ENCODE peak calls at places on chromosomes 16 and 17, in seven cellular contexts. One of them, this sample, is unnamed.

GRCh38 chr16:376817-377418 is 4.9 kb downstream of the PGAP6 start:
- DNase-seq in stimulated activated CD4-positive, alpha-beta T cell treated with anti-CD3 and anti-CD28 coated beads, Interleukin-2, amount 100 ng/mL, for 24 hours: no peak
- DNase-seq in T-cell: no peak
- DNase-seq in skeletal muscle cell: no peak
- DNase-seq in NT2/D1: no peak
- DNase-seq in colonic mucosa: no peak
- DNase-seq in NCI-H2081: no peak
- DNase-seq in this sample: no peak

GRCh38 chr16:3520398-3520797 is 19.6 kb downstream of the CLUAP1 start:
- DNase-seq in skeletal muscle cell: peak; percentile 38
- DNase-seq in NT2/D1: no peak
- DNase-seq in T-cell: no peak
- DNase-seq in colonic mucosa: no peak
- DNase-seq in NCI-H2081: no peak
- DNase-seq in stimulated activated CD4-positive, alpha-beta T cell treated with anti-CD3 and anti-CD28 coated beads, Interleukin-2, amount 100 ng/mL, for 24 hours: no peak
- DNase-seq in this sample: no peak

GRCh38 chr16:57906385-57907316 is 64.3 kb downstream of the CNGB1 start:
- DNase-seq in NT2/D1: no peak
- DNase-seq in T-cell: no peak
- DNase-seq in stimulated activated CD4-positive, alpha-beta T cell treated with anti-CD3 and anti-CD28 coated beads, Interleukin-2, amount 100 ng/mL, for 24 hours: peak; percentile 33
- DNase-seq in NCI-H2081: no peak
- DNase-seq in skeletal muscle cell: no peak
- DNase-seq in colonic mucosa: no peak
- DNase-seq in this sample: no peak

GRCh38 chr16:84541999-84542876 is 37.8 kb upstream of the MEAK7 start:
- DNase-seq in colonic mucosa: no peak
- DNase-seq in T-cell: no peak
- DNase-seq in NCI-H2081: no peak
- DNase-seq in stimulated activated CD4-positive, alpha-beta T cell treated with anti-CD3 and anti-CD28 coated beads, Interleukin-2, amount 100 ng/mL, for 24 hours: no peak
- DNase-seq in skeletal muscle cell: peak; percentile 26
- DNase-seq in NT2/D1: no peak
- DNase-seq in this sample: no peak

GRCh38 chr17:51398128-51398525 is 137.8 kb downstream of the UTP18 start:
- DNase-seq in skeletal muscle cell: no peak
- DNase-seq in T-cell: no peak
- DNase-seq in NCI-H2081: no peak
- DNase-seq in colonic mucosa: no peak
- DNase-seq in NT2/D1: no peak
- DNase-seq in stimulated activated CD4-positive, alpha-beta T cell treated with anti-CD3 and anti-CD28 coated beads, Interleukin-2, amount 100 ng/mL, for 24 hours: no peak
- DNase-seq in this sample: no peak

GRCh38 chr17:14227052-14227451 is 9.6 kb downstream of the CDRT15 start:
- DNase-seq in skeletal muscle cell: no peak
- DNase-seq in stimulated activated CD4-positive, alpha-beta T cell treated with anti-CD3 and anti-CD28 coated beads, Interleukin-2, amount 100 ng/mL, for 24 hours: no peak
- DNase-seq in NCI-H2081: no peak
- DNase-seq in T-cell: no peak
- DNase-seq in NT2/D1: no peak
- DNase-seq in colonic mucosa: no peak
- DNase-seq in this sample: no peak

GRCh38 chr16:2963611-2964415 is at the start of gene KREMEN2:
- DNase-seq in NCI-H2081: peak; percentile 46
- DNase-seq in colonic mucosa: peak; percentile 23
- DNase-seq in T-cell: no peak
- DNase-seq in skeletal muscle cell: no peak
- DNase-seq in stimulated activated CD4-positive, alpha-beta T cell treated with anti-CD3 and anti-CD28 coated beads, Interleukin-2, amount 100 ng/mL, for 24 hours: peak; percentile 61
- DNase-seq in NT2/D1: no peak
- DNase-seq in this sample: peak; percentile 21

GRCh38 chr16:15643453-15644305 is 725 bp upstream of the MARF1 start:
- DNase-seq in T-cell: no peak
- DNase-seq in colonic mucosa: peak; percentile 39
- DNase-seq in stimulated activated CD4-positive, alpha-beta T cell treated with anti-CD3 and anti-CD28 coated beads, Interleukin-2, amount 100 ng/mL, for 24 hours: peak; percentile 24
- DNase-seq in NT2/D1: no peak
- DNase-seq in NCI-H2081: peak; percentile 71
- DNase-seq in skeletal muscle cell: no peak
- DNase-seq in this sample: peak; percentile 14

GRCh38 chr16:86809458-86809955 is 231.2 kb downstream of the FOXL1 start:
- DNase-seq in T-cell: no peak
- DNase-seq in stimulated activated CD4-positive, alpha-beta T cell treated with anti-CD3 and anti-CD28 coated beads, Interleukin-2, amount 100 ng/mL, for 24 hours: no peak
- DNase-seq in NT2/D1: no peak
- DNase-seq in colonic mucosa: no peak
- DNase-seq in skeletal muscle cell: peak; percentile 81
- DNase-seq in NCI-H2081: no peak
- DNase-seq in this sample: no peak

GRCh38 chr16:77297996-77298637 is 98.9 kb downstream of the SYCE1L start:
- DNase-seq in NCI-H2081: no peak
- DNase-seq in colonic mucosa: no peak
- DNase-seq in NT2/D1: no peak
- DNase-seq in stimulated activated CD4-positive, alpha-beta T cell treated with anti-CD3 and anti-CD28 coated beads, Interleukin-2, amount 100 ng/mL, for 24 hours: no peak
- DNase-seq in skeletal muscle cell: no peak
- DNase-seq in T-cell: no peak
- DNase-seq in this sample: no peak

GRCh38 chr17:82217120-82217529 is 4.5 kb upstream of the CCDC57 start:
- DNase-seq in skeletal muscle cell: no peak
- DNase-seq in colonic mucosa: no peak
- DNase-seq in NT2/D1: no peak
- DNase-seq in T-cell: no peak
- DNase-seq in NCI-H2081: no peak
- DNase-seq in stimulated activated CD4-positive, alpha-beta T cell treated with anti-CD3 and anti-CD28 coated beads, Interleukin-2, amount 100 ng/mL, for 24 hours: no peak
- DNase-seq in this sample: peak; percentile 47

GRCh38 chr17:38797091-38797490 is 2.3 kb downstream of the PIP4K2B start:
- DNase-seq in NT2/D1: no peak
- DNase-seq in skeletal muscle cell: peak; percentile 25
- DNase-seq in T-cell: no peak
- DNase-seq in stimulated activated CD4-positive, alpha-beta T cell treated with anti-CD3 and anti-CD28 coated beads, Interleukin-2, amount 100 ng/mL, for 24 hours: no peak
- DNase-seq in NCI-H2081: no peak
- DNase-seq in colonic mucosa: no peak
- DNase-seq in this sample: no peak

GRCh38 chr16:1052791-1053521 is 19.6 kb upstream of the SSTR5 start:
- DNase-seq in NCI-H2081: no peak
- DNase-seq in skeletal muscle cell: peak; percentile 42
- DNase-seq in colonic mucosa: no peak
- DNase-seq in NT2/D1: no peak
- DNase-seq in T-cell: no peak
- DNase-seq in stimulated activated CD4-positive, alpha-beta T cell treated with anti-CD3 and anti-CD28 coated beads, Interleukin-2, amount 100 ng/mL, for 24 hours: no peak
- DNase-seq in this sample: no peak

GRCh38 chr17:77873518-77874302 is 84.8 kb upstream of the TNRC6C start:
- DNase-seq in stimulated activated CD4-positive, alpha-beta T cell treated with anti-CD3 and anti-CD28 coated beads, Interleukin-2, amount 100 ng/mL, for 24 hours: no peak
- DNase-seq in colonic mucosa: no peak
- DNase-seq in T-cell: no peak
- DNase-seq in skeletal muscle cell: no peak
- DNase-seq in NCI-H2081: no peak
- DNase-seq in NT2/D1: no peak
- DNase-seq in this sample: no peak

GRCh38 chr17:64099543-64099942 is 30.4 kb downstream of the ERN1 start:
- DNase-seq in NCI-H2081: no peak
- DNase-seq in skeletal muscle cell: no peak
- DNase-seq in T-cell: no peak
- DNase-seq in colonic mucosa: no peak
- DNase-seq in stimulated activated CD4-positive, alpha-beta T cell treated with anti-CD3 and anti-CD28 coated beads, Interleukin-2, amount 100 ng/mL, for 24 hours: no peak
- DNase-seq in NT2/D1: no peak
- DNase-seq in this sample: no peak

GRCh38 chr17:57861000-57861736 is 11.3 kb upstream of the MRPS23 start:
- DNase-seq in NCI-H2081: peak; percentile 66
- DNase-seq in skeletal muscle cell: no peak
- DNase-seq in colonic mucosa: peak; percentile 86
- DNase-seq in stimulated activated CD4-positive, alpha-beta T cell treated with anti-CD3 and anti-CD28 coated beads, Interleukin-2, amount 100 ng/mL, for 24 hours: peak; percentile 45
- DNase-seq in T-cell: no peak
- DNase-seq in NT2/D1: no peak
- DNase-seq in this sample: peak; percentile 76

GRCh38 chr16:57544129-57544653 is 1.7 kb downstream of the ADGRG5 start:
- DNase-seq in stimulated activated CD4-positive, alpha-beta T cell treated with anti-CD3 and anti-CD28 coated beads, Interleukin-2, amount 100 ng/mL, for 24 hours: no peak
- DNase-seq in NT2/D1: no peak
- DNase-seq in T-cell: no peak
- DNase-seq in skeletal muscle cell: no peak
- DNase-seq in colonic mucosa: peak; percentile 20
- DNase-seq in NCI-H2081: no peak
- DNase-seq in this sample: peak; percentile 57

GRCh38 chr17:12089809-12090384 is 69.2 kb downstream of the MAP2K4 start:
- DNase-seq in stimulated activated CD4-positive, alpha-beta T cell treated with anti-CD3 and anti-CD28 coated beads, Interleukin-2, amount 100 ng/mL, for 24 hours: no peak
- DNase-seq in T-cell: no peak
- DNase-seq in skeletal muscle cell: peak; percentile 56
- DNase-seq in NT2/D1: no peak
- DNase-seq in colonic mucosa: no peak
- DNase-seq in NCI-H2081: peak; percentile 3
- DNase-seq in this sample: no peak

GRCh38 chr17:56031636-56032035 is 121.6 kb upstream of the ANKFN1 start:
- DNase-seq in NT2/D1: no peak
- DNase-seq in NCI-H2081: no peak
- DNase-seq in skeletal muscle cell: no peak
- DNase-seq in T-cell: no peak
- DNase-seq in stimulated activated CD4-positive, alpha-beta T cell treated with anti-CD3 and anti-CD28 coated beads, Interleukin-2, amount 100 ng/mL, for 24 hours: no peak
- DNase-seq in colonic mucosa: no peak
- DNase-seq in this sample: no peak

GRCh38 chr17:83062011-83062817 is 17.2 kb upstream of the METRNL start:
- DNase-seq in T-cell: no peak
- DNase-seq in NT2/D1: no peak
- DNase-seq in NCI-H2081: no peak
- DNase-seq in stimulated activated CD4-positive, alpha-beta T cell treated with anti-CD3 and anti-CD28 coated beads, Interleukin-2, amount 100 ng/mL, for 24 hours: no peak
- DNase-seq in colonic mucosa: no peak
- DNase-seq in skeletal muscle cell: no peak
- DNase-seq in this sample: no peak

GRCh38 chr16:55480228-55480655 is 1.2 kb downstream of the MMP2 start:
- DNase-seq in NCI-H2081: no peak
- DNase-seq in skeletal muscle cell: peak; percentile 83
- DNase-seq in colonic mucosa: peak; percentile 68
- DNase-seq in stimulated activated CD4-positive, alpha-beta T cell treated with anti-CD3 and anti-CD28 coated beads, Interleukin-2, amount 100 ng/mL, for 24 hours: no peak
- DNase-seq in NT2/D1: no peak
- DNase-seq in T-cell: no peak
- DNase-seq in this sample: peak; percentile 71

GRCh38 chr16:2022723-2023097 is 3.1 kb downstream of the NPW start:
- DNase-seq in NT2/D1: peak; percentile 36
- DNase-seq in T-cell: no peak
- DNase-seq in stimulated activated CD4-positive, alpha-beta T cell treated with anti-CD3 and anti-CD28 coated beads, Interleukin-2, amount 100 ng/mL, for 24 hours: peak; percentile 44
- DNase-seq in NCI-H2081: no peak
- DNase-seq in skeletal muscle cell: no peak
- DNase-seq in colonic mucosa: no peak
- DNase-seq in this sample: no peak

GRCh38 chr17:42380935-42381334 is 7.3 kb downstream of the STAT3 start:
- DNase-seq in skeletal muscle cell: no peak
- DNase-seq in colonic mucosa: no peak
- DNase-seq in stimulated activated CD4-positive, alpha-beta T cell treated with anti-CD3 and anti-CD28 coated beads, Interleukin-2, amount 100 ng/mL, for 24 hours: no peak
- DNase-seq in T-cell: no peak
- DNase-seq in NT2/D1: no peak
- DNase-seq in NCI-H2081: no peak
- DNase-seq in this sample: no peak

GRCh38 chr17:60223456-60223855 is 73.7 kb downstream of the CA4 start:
- DNase-seq in NCI-H2081: no peak
- DNase-seq in colonic mucosa: no peak
- DNase-seq in T-cell: no peak
- DNase-seq in NT2/D1: no peak
- DNase-seq in skeletal muscle cell: no peak
- DNase-seq in stimulated activated CD4-positive, alpha-beta T cell treated with anti-CD3 and anti-CD28 coated beads, Interleukin-2, amount 100 ng/mL, for 24 hours: no peak
- DNase-seq in this sample: no peak

GRCh38 chr17:18087610-18088491 is at the start of gene DRG2:
- DNase-seq in skeletal muscle cell: peak; percentile 68
- DNase-seq in T-cell: peak; percentile 79
- DNase-seq in colonic mucosa: peak; percentile 92
- DNase-seq in stimulated activated CD4-positive, alpha-beta T cell treated with anti-CD3 and anti-CD28 coated beads, Interleukin-2, amount 100 ng/mL, for 24 hours: peak; percentile 93
- DNase-seq in NT2/D1: peak; percentile 80
- DNase-seq in NCI-H2081: peak; percentile 85
- DNase-seq in this sample: peak; percentile 94

GRCh38 chr16:79155904-79156303 is 444.6 kb downstream of the MAF start:
- DNase-seq in NCI-H2081: no peak
- DNase-seq in T-cell: no peak
- DNase-seq in skeletal muscle cell: no peak
- DNase-seq in stimulated activated CD4-positive, alpha-beta T cell treated with anti-CD3 and anti-CD28 coated beads, Interleukin-2, amount 100 ng/mL, for 24 hours: no peak
- DNase-seq in NT2/D1: no peak
- DNase-seq in colonic mucosa: no peak
- DNase-seq in this sample: no peak

GRCh38 chr17:66494023-66494803 is 191.8 kb downstream of the PRKCA start:
- DNase-seq in stimulated activated CD4-positive, alpha-beta T cell treated with anti-CD3 and anti-CD28 coated beads, Interleukin-2, amount 100 ng/mL, for 24 hours: no peak
- DNase-seq in NT2/D1: peak; percentile 20
- DNase-seq in T-cell: no peak
- DNase-seq in colonic mucosa: no peak
- DNase-seq in NCI-H2081: no peak
- DNase-seq in skeletal muscle cell: peak; percentile 88
- DNase-seq in this sample: no peak

GRCh38 chr17:6577686-6578263 is 21.4 kb upstream of the PITPNM3 start:
- DNase-seq in stimulated activated CD4-positive, alpha-beta T cell treated with anti-CD3 and anti-CD28 coated beads, Interleukin-2, amount 100 ng/mL, for 24 hours: no peak
- DNase-seq in T-cell: no peak
- DNase-seq in NT2/D1: no peak
- DNase-seq in NCI-H2081: no peak
- DNase-seq in colonic mucosa: peak; percentile 82
- DNase-seq in skeletal muscle cell: no peak
- DNase-seq in this sample: peak; percentile 68

GRCh38 chr16:75710344-75710743 is 9.1 kb upstream of the DUXB start:
- DNase-seq in stimulated activated CD4-positive, alpha-beta T cell treated with anti-CD3 and anti-CD28 coated beads, Interleukin-2, amount 100 ng/mL, for 24 hours: no peak
- DNase-seq in NT2/D1: no peak
- DNase-seq in colonic mucosa: no peak
- DNase-seq in NCI-H2081: no peak
- DNase-seq in T-cell: no peak
- DNase-seq in skeletal muscle cell: no peak
- DNase-seq in this sample: no peak

GRCh38 chr16:873243-873661 is 72.7 kb upstream of the GNG13 start:
- DNase-seq in NCI-H2081: no peak
- DNase-seq in NT2/D1: no peak
- DNase-seq in T-cell: no peak
- DNase-seq in colonic mucosa: no peak
- DNase-seq in stimulated activated CD4-positive, alpha-beta T cell treated with anti-CD3 and anti-CD28 coated beads, Interleukin-2, amount 100 ng/mL, for 24 hours: no peak
- DNase-seq in skeletal muscle cell: no peak
- DNase-seq in this sample: no peak

GRCh38 chr17:40284085-40284713 is 3.5 kb upstream of the CDC6 start:
- DNase-seq in NT2/D1: no peak
- DNase-seq in colonic mucosa: peak; percentile 69
- DNase-seq in stimulated activated CD4-positive, alpha-beta T cell treated with anti-CD3 and anti-CD28 coated beads, Interleukin-2, amount 100 ng/mL, for 24 hours: no peak
- DNase-seq in NCI-H2081: no peak
- DNase-seq in T-cell: no peak
- DNase-seq in skeletal muscle cell: no peak
- DNase-seq in this sample: peak; percentile 36

GRCh38 chr17:51056813-51057510 is 63.7 kb downstream of the SPAG9 start:
- DNase-seq in skeletal muscle cell: peak; percentile 78
- DNase-seq in NCI-H2081: peak; percentile 79
- DNase-seq in colonic mucosa: peak; percentile 36
- DNase-seq in stimulated activated CD4-positive, alpha-beta T cell treated with anti-CD3 and anti-CD28 coated beads, Interleukin-2, amount 100 ng/mL, for 24 hours: no peak
- DNase-seq in NT2/D1: peak; percentile 33
- DNase-seq in T-cell: no peak
- DNase-seq in this sample: no peak

GRCh38 chr16:3010510-3010909 is 2.2 kb upstream of the CLDN9 start:
- DNase-seq in NCI-H2081: no peak
- DNase-seq in skeletal muscle cell: no peak
- DNase-seq in T-cell: no peak
- DNase-seq in NT2/D1: no peak
- DNase-seq in stimulated activated CD4-positive, alpha-beta T cell treated with anti-CD3 and anti-CD28 coated beads, Interleukin-2, amount 100 ng/mL, for 24 hours: no peak
- DNase-seq in colonic mucosa: no peak
- DNase-seq in this sample: no peak